ENCODE peak calls at places on chromosomes 3 and 15, in seven cellular contexts. J is naive thymus-derived CD4-positive, alpha-beta T cell; Z is mucosa of descending colon; R is CD8-positive, alpha-beta T cell; N is GM12878; A is CD8-positive, alpha-beta memory T cell; P is A673. K is an unnamed sample.

GRCh38 chr3:172513488-172513887 is 9.7 kb downstream of the TNFSF10 start:
- DNase-seq in J (no peak), Z (no peak), R (no peak), N (no peak), A (no peak), P (no peak), K (no peak)

GRCh38 chr3:49493901-49494300 is 23.8 kb downstream of the DAG1 start:
- DNase-seq in J (no peak), Z (no peak), R (no peak), N (no peak), A (no peak), P (no peak), K (no peak)

GRCh38 chr15:92277776-92278175 is 115.9 kb upstream of the ST8SIA2 start:
- DNase-seq in J (no peak), Z (peak; percentile 18), R (no peak), N (no peak), A (no peak), P (peak; percentile 52), K (no peak)

GRCh38 chr3:157115069-157116006 is 44.6 kb downstream of the CCNL1 start:
- DNase-seq in J (no peak), Z (no peak), R (no peak), N (no peak), A (no peak), P (no peak), K (no peak)

GRCh38 chr15:42679285-42680141 is 57.4 kb downstream of the CDAN1 start:
- DNase-seq in J (no peak), Z (no peak), R (no peak), N (no peak), A (no peak), P (no peak), K (no peak)

GRCh38 chr3:50525987-50526386 is 22.6 kb upstream of the CACNA2D2 start:
- DNase-seq in J (no peak), Z (peak; percentile 66), R (peak; percentile 41), N (no peak), A (no peak), P (no peak), K (no peak)

GRCh38 chr15:35723852-35724251 is 177.9 kb upstream of the DPH6 start:
- DNase-seq in J (no peak), Z (no peak), R (no peak), N (no peak), A (no peak), P (no peak), K (no peak)

GRCh38 chr3:139627759-139628158 is 50.0 kb downstream of the NMNAT3 start:
- DNase-seq in J (no peak), Z (no peak), R (no peak), N (no peak), A (no peak), P (no peak), K (no peak)

GRCh38 chr15:34616613-34617012 is 33.2 kb upstream of the GOLGA8B start:
- DNase-seq in J (no peak), Z (no peak), R (no peak), N (no peak), A (no peak), P (peak; percentile 55), K (no peak)

GRCh38 chr3:111318289-111318688 is 223.7 kb upstream of the CD96 start:
- DNase-seq in J (no peak), Z (no peak), R (no peak), N (no peak), A (no peak), P (no peak), K (no peak)

GRCh38 chr3:123286308-123287023 is 84.7 kb downstream of the SEC22A start:
- DNase-seq in J (no peak), Z (peak; percentile 62), R (peak; percentile 16), N (no peak), A (no peak), P (peak; percentile 80), K (no peak)

GRCh38 chr15:56082263-56082761 is 88.9 kb upstream of the NEDD4 start:
- DNase-seq in J (no peak), Z (no peak), R (no peak), N (no peak), A (no peak), P (no peak), K (no peak)

GRCh38 chr15:64837502-64837901 is 4.2 kb upstream of the PLEKHO2 start:
- DNase-seq in J (peak; percentile 73), Z (peak; percentile 29), R (peak; percentile 61), N (no peak), A (peak; percentile 12), P (no peak), K (no peak)

GRCh38 chr15:49242820-49243219 is 72.8 kb downstream of the GALK2 start:
- DNase-seq in J (no peak), Z (no peak), R (no peak), N (no peak), A (no peak), P (no peak), K (no peak)

GRCh38 chr3:186283651-186284445 is 78.2 kb downstream of the DGKG start:
- DNase-seq in J (no peak), Z (no peak), R (no peak), N (no peak), A (no peak), P (no peak), K (no peak)

GRCh38 chr15:69857686-69858391 is 239.9 kb downstream of the TLE3 start:
- DNase-seq in J (peak; percentile 41), Z (no peak), R (peak; percentile 19), N (no peak), A (no peak), P (peak; percentile 74), K (no peak)

GRCh38 chr3:58691997-58692396 is 25.4 kb upstream of the FAM3D start:
- DNase-seq in J (no peak), Z (peak; percentile 32), R (no peak), N (no peak), A (no peak), P (no peak), K (no peak)

GRCh38 chr3:58686847-58687246 is 20.3 kb upstream of the FAM3D start:
- DNase-seq in J (no peak), Z (no peak), R (no peak), N (no peak), A (no peak), P (no peak), K (no peak)

GRCh38 chr3:58690490-58690889 is 23.9 kb upstream of the FAM3D start:
- DNase-seq in J (no peak), Z (peak; percentile 41), R (no peak), N (no peak), A (no peak), P (no peak), K (no peak)

GRCh38 chr3:58685641-58686040 is 19.1 kb upstream of the FAM3D start:
- DNase-seq in J (no peak), Z (no peak), R (no peak), N (no peak), A (no peak), P (no peak), K (no peak)

GRCh38 chr3:58688563-58688962 is 22.0 kb upstream of the FAM3D start:
- DNase-seq in J (no peak), Z (peak; percentile 69), R (no peak), N (no peak), A (no peak), P (no peak), K (no peak)
- H3K9me3 ChIP-seq in J (no peaks in the 10 kb centered on the region), Z (peaks cover 17% of the 10 kb centered on the region), R (no peaks in the 10 kb centered on the region), N (peaks cover 4% of the 10 kb centered on the region), A (no peaks in the 10 kb centered on the region), P (peaks cover 6% of the 10 kb centered on the region), K (no peaks in the 10 kb centered on the region)

GRCh38 chr15:101178414-101178813 is 73.4 kb downstream of the CHSY1 start:
- DNase-seq in J (no peak), Z (no peak), R (no peak), N (no peak), A (no peak), P (peak; percentile 40), K (no peak)

GRCh38 chr15:101182215-101182614 is 69.6 kb downstream of the CHSY1 start:
- DNase-seq in J (no peak), Z (no peak), R (no peak), N (no peak), A (no peak), P (no peak), K (no peak)

GRCh38 chr15:101181349-101181748 is 70.5 kb downstream of the CHSY1 start:
- DNase-seq in J (no peak), Z (no peak), R (no peak), N (no peak), A (no peak), P (no peak), K (no peak)

GRCh38 chr15:101180620-101181307 is 71.1 kb downstream of the CHSY1 start:
- DNase-seq in J (peak; percentile 34), Z (no peak), R (no peak), N (no peak), A (no peak), P (no peak), K (no peak)

GRCh38 chr15:101179341-101180153 is 72.3 kb downstream of the CHSY1 start:
- DNase-seq in J (no peak), Z (no peak), R (no peak), N (no peak), A (no peak), P (no peak), K (no peak)
- H3K9me3 ChIP-seq in J (no peaks in the 10 kb centered on the region), Z (no peaks in the 10 kb centered on the region), R (no peaks in the 10 kb centered on the region), N (no peaks in the 10 kb centered on the region), A (no peaks in the 10 kb centered on the region), P (no peaks in the 10 kb centered on the region), K (no peaks in the 10 kb centered on the region)

DNA sequence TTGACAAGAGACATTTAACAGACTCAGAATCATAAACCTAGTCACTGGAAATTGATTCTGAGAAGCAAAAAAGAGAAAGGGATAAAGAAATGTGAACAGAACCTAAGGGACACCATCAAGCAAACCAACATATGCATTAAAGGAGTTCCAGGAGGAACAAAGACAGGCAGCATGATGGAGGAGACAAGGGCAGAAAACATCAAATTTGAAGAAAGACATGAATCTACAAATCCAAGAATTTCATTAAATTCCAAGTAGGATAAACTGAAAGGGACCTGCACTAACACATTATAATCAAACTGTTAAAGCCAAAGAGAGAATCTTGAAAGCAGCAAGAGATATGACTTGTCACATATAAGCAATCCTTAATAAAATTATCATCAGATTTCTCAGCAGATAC is 122.3 kb downstream of the STT3B start:
- DNase-seq in J (no peak), Z (no peak), R (no peak), N (no peak), A (no peak), P (no peak), K (no peak)
- H3K9me3 ChIP-seq in J (peaks cover 6% of the 10 kb centered on the region), Z (peaks cover 70% of the 10 kb centered on the region), R (peaks cover 41% of the 10 kb centered on the region), N (no peaks in the 10 kb centered on the region), A (peaks cover 48% of the 10 kb centered on the region), P (peaks cover 56% of the 10 kb centered on the region), K (peaks cover 29% of the 10 kb centered on the region)

GRCh38 chr15:25056484-25057429 is 102.0 kb downstream of the SNRPN start:
- DNase-seq in J (no peak), Z (no peak), R (no peak), N (no peak), A (no peak), P (no peak), K (no peak)
- H3K9me3 ChIP-seq in J (peaks cover 36% of the 10 kb centered on the region), Z (peaks cover 100% of the 10 kb centered on the region), R (peaks cover 97% of the 10 kb centered on the region), N (peaks cover 76% of the 10 kb centered on the region), A (peaks cover 94% of the 10 kb centered on the region), P (peaks cover 93% of the 10 kb centered on the region), K (peaks cover 65% of the 10 kb centered on the region)